ENCODE peak calls at places on chromosome 18, in four cellular contexts. L is stomach, E is left lung, D is prostate gland. K is an unnamed sample.

GRCh38 chr18:27609221-27609620 is 424.1 kb upstream of the CHST9 start:
- DNase-seq in L (no peak), E (no peak), D (no peak), K (no peak)

GRCh38 chr18:57542126-57542525 is 44.4 kb downstream of the FECH start:
- DNase-seq in L (no peak), E (no peak), D (no peak), K (no peak)

GRCh38 chr18:12911025-12911927 is 27.2 kb upstream of the PTPN2 start:
- DNase-seq in L (no peak), E (peak), D (no peak), K (peak)

GRCh38 chr18:71784777-71785176 is 759.4 kb downstream of the CBLN2 start:
- DNase-seq in L (no peak), E (no peak), D (no peak), K (no peak)

GRCh38 chr18:63476666-63477065 is at the start of gene SERPINB5:
- DNase-seq in L (peak), E (peak), D (peak), K (no peak)

GRCh38 chr18:57836557-57836956 is 33.4 kb upstream of the ATP8B1 start:
- DNase-seq in L (no peak), E (no peak), D (no peak), K (no peak)

GRCh38 chr18:36912887-36913286 is 84.0 kb downstream of the KIAA1328 start:
- DNase-seq in L (no peak), E (no peak), D (no peak), K (no peak)

GRCh38 chr18:7607535-7608173 is 40.5 kb downstream of the PTPRM start:
- DNase-seq in L (no peak), E (no peak), D (no peak), K (no peak)

GRCh38 chr18:36499938-36500337 is 202.4 kb downstream of the FHOD3 start:
- DNase-seq in L (no peak), E (no peak), D (no peak), K (no peak)

GRCh38 chr18:57846258-57846657 is 43.1 kb upstream of the ATP8B1 start:
- DNase-seq in L (peak), E (no peak), D (no peak), K (no peak)

GRCh38 chr18:11984091-11984490 is 2.8 kb downstream of the IMPA2 start:
- DNase-seq in L (no peak), E (peak), D (no peak), K (peak)

GRCh38 chr18:51236225-51236624 is 38.7 kb upstream of the MEX3C start:
- DNase-seq in L (no peak), E (no peak), D (no peak), K (no peak)

GRCh38 chr18:55401275-55401620 is 186.7 kb downstream of the TCF4 start:
- DNase-seq in L (no peak), E (no peak), D (no peak), K (no peak)
- H3K4me3 ChIP-seq in L (peak), E (peak), D (no peak), K (no peak)

GRCh38 chr18:70289351-70290330 is 796 bp downstream of the SOCS6 start:
- DNase-seq in L (peak), E (peak), D (peak), K (peak)

GRCh38 chr18:70288851-70289328 is at the start of gene SOCS6:
- DNase-seq in L (peak), E (peak), D (peak), K (peak)

GRCh38 chr18:70292628-70293027 is 3.8 kb downstream of the SOCS6 start:
- DNase-seq in L (no peak), E (no peak), D (no peak), K (no peak)

GRCh38 chr18:70291295-70291574 is 2.4 kb downstream of the SOCS6 start:
- DNase-seq in L (no peak), E (no peak), D (no peak), K (no peak)

GRCh38 chr18:70290482-70291294 is 1.8 kb downstream of the SOCS6 start:
- DNase-seq in L (no peak), E (no peak), D (no peak), K (no peak)
- H3K4me3 ChIP-seq in L (peak), E (no peak), D (peak), K (peak)

DNA sequence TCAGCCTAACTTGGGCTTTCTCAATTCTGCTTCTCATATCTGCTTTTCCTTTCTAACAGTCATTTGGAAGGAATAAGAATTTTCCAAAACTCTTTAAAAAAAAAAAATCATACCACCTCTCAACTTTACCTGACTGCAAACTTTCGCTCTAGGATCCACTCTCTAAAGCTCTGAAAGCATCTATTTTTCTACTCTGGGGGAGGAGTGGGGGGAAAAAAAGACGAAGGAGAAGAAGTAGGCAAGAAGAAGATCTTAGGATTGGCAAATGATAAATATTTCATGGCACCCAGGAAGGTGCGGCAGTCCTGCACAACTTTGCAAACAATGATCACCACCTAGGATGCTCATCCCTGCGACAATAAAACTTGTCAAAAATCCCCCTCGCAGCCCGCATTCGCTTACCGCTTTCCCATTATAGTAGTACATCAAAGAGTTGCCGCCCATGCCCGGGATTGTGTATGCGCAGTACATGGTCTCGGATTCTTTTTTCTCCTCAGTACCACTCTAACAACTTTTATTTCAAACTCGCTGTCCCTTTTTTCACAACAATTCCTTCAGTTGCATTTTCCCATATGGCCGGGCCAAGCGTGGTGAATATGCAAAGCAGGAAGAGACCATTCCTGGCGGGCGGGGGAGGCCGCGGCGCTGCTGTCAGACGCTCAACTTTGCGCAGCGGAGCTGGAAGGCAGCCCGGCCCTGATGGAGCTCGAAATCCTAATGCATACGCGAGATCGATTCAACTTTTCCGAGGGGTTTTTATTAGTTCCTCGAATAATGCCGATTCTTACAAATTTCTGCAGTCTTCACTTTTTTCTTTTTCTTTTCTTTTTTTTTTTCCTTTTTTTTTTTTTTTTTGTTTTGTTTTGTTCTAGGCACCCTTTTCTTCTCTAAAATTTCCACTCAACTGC is 266.5 kb downstream of the TCF4 start:
- DNase-seq in L (peak), E (peak), D (peak), K (peak)
- H3K4me3 ChIP-seq in L (peak), E (peak), D (peak), K (peak)

GRCh38 chr18:31042068-31042390 is 513 bp downstream of the DSC3 start:
- DNase-seq in L (no peak), E (no peak), D (peak), K (no peak)

GRCh38 chr18:31040982-31041345 is 1.6 kb downstream of the DSC3 start:
- DNase-seq in L (no peak), E (no peak), D (peak), K (no peak)

GRCh38 chr18:31041346-31042067 is 1.0 kb downstream of the DSC3 start:
- DNase-seq in L (no peak), E (peak), D (peak), K (peak)

GRCh38 chr18:31043709-31044108 is 1.2 kb upstream of the DSC3 start:
- DNase-seq in L (no peak), E (no peak), D (no peak), K (no peak)

GRCh38 chr18:31042391-31043181 is at the start of gene DSC3:
- DNase-seq in L (no peak), E (peak), D (peak), K (peak)
- H3K4me3 ChIP-seq in L (peak), E (no peak), D (peak), K (peak)

GRCh38 chr18:77100751-77101355 is 31.7 kb downstream of the MBP start:
- DNase-seq in L (no peak), E (no peak), D (no peak), K (no peak)

GRCh38 chr18:77099501-77100370 is 32.8 kb downstream of the MBP start:
- DNase-seq in L (no peak), E (peak), D (no peak), K (no peak)

GRCh38 chr18:77098033-77098432 is 34.5 kb downstream of the MBP start:
- DNase-seq in L (no peak), E (no peak), D (no peak), K (no peak)

GRCh38 chr18:77096936-77097886 is 35.4 kb downstream of the MBP start:
- DNase-seq in L (no peak), E (no peak), D (no peak), K (no peak)

DNA sequence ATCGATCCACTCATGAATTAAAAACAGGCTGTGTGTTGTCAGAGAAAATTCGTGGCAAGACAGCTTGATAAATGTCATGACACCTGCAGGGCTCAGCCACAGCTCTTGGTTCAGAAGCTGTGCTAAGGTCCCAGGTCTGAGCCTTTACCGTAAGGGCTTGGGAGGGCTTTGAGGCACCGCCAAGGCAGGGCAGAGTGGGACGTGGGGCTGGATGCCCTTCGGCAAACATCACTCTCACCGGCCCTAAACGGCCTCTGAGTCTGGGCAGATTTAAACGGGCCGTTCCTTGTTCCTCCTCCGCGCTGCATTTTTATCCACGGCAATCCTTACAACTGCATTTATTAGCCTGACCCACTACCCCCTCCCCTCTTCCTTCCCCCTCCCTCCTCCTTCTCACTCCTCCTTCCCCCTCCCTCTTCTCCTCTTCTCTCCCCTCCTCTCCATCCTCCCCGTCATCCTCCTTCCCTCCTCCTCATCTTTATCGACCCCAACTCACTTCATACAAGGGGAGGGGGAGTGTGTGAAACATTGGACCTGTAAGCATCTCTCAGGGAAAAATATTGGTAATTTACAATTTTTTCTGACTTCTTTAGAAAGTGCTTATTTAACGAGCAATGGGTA is 33.9 kb downstream of the MBP start:
- DNase-seq in L (no peak), E (no peak), D (no peak), K (no peak)
- H3K4me3 ChIP-seq in L (no peak), E (no peak), D (no peak), K (no peak)

GRCh38 chr18:24052053-24052452 is 37.5 kb downstream of the TTC39C start:
- DNase-seq in L (no peak), E (no peak), D (peak), K (no peak)
- H3K4me3 ChIP-seq in L (no peak), E (no peak), D (no peak), K (no peak)

DNA sequence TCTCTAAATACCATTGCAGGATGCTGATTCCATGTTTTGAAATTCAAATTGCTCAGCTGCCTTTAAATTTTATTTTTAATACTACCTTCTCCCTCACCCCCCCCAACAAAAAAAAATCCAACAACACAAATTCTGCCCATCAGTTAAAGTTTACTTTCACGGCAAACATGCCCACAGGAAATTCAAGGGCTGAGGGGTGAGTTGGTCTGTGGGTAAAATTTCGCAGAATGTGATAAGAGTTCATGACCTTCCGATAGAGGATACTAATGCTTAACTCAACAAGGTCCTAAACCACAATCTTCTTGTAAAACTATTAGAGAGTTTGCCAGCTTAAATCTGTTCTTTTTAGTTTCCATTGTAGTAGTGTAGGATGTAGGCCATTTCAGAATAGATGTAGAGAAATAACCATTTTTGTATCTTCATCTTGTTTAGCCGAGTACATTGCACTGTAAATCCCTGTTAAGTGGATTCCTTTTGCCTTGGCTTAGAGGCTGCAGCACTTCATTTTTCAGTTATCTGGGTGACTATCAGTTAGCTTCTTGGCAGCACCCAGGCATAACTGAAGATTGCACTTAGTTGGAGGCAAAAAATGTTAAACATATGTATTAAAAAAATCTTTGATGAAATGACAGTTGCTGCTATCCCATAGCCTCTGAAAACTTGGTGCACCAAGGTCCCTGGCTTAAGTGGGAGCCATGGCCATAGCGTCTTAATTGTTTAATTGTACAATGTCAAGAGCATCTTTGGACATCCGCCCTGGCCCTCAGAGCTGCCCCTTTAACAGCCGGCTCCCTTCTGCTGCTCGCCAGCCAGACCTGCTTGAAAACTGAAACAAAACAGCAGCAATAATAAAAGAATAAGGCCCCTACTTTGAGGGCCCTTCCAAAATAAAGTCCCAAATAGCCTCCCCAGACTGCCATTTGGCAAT is 232.4 kb downstream of the HAUS1 start:
- DNase-seq in L (no peak), E (no peak), D (no peak), K (no peak)
- H3K4me3 ChIP-seq in L (no peak), E (no peak), D (no peak), K (no peak)